ENCODE peak calls at places on chromosomes 16 and 17, in four cellular contexts. K is HCEC 1CT, Y is fibroblast of lung, R is NCI-H1092. A is an unnamed sample.

GRCh38 chr16:23650674-23651073 is 9.4 kb downstream of the DCTN5 start:
- DNase-seq in Y (no peak), R (no peak), K (no peak), A (peak)

GRCh38 chr16:26856791-26857190 is 209.9 kb upstream of the C16orf82 start:
- DNase-seq in Y (no peak), R (no peak), K (no peak), A (no peak)

GRCh38 chr16:10979717-10980601 is 35.6 kb downstream of the CLEC16A start:
- DNase-seq in K (no peak), Y (no peak), R (no peak), A (no peak)

GRCh38 chr16:6112700-6113099 is 1015.1 kb upstream of the EEF2KMT start:
- DNase-seq in K (no peak), R (no peak), Y (no peak), A (no peak)

GRCh38 chr17:28841901-28842281 is 699 bp downstream of the FAM222B start:
- DNase-seq in Y (no peak), R (no peak), K (no peak), A (peak)

GRCh38 chr16:2752850-2753522 is 548 bp downstream of the SRRM2 start:
- DNase-seq in Y (peak), R (peak), K (peak), A (no peak)

GRCh38 chr17:31309525-31309924 is 4.3 kb downstream of the EVI2B start:
- DNase-seq in R (no peak), Y (no peak), K (no peak), A (no peak)

GRCh38 chr16:16120382-16121184 is 102.7 kb downstream of the ABCC6 start:
- DNase-seq in K (no peak), Y (peak), R (peak), A (peak)

GRCh38 chr16:89322381-89323119 is 105.0 kb downstream of the ZNF778 start:
- DNase-seq in K (peak), R (peak), Y (peak), A (peak)

GRCh38 chr16:72467157-72467759 is 295.3 kb upstream of the PMFBP1 start:
- DNase-seq in R (peak), K (peak), Y (peak), A (peak)

GRCh38 chr17:78313735-78314648 is 45.9 kb downstream of the SOCS3 start:
- DNase-seq in R (peak), Y (peak), K (peak), A (peak)

GRCh38 chr16:74652249-74652648 is 14.4 kb downstream of the RFWD3 start:
- DNase-seq in R (no peak), Y (no peak), K (no peak), A (no peak)

GRCh38 chr17:2924211-2924610 is 128.0 kb downstream of the RAP1GAP2 start:
- DNase-seq in R (no peak), Y (peak), K (no peak), A (no peak)

GRCh38 chr16:89261691-89262563 is 44.4 kb downstream of the ZNF778 start:
- DNase-seq in R (no peak), Y (peak), K (no peak), A (no peak)

GRCh38 chr17:39962642-39963220 is at the start of gene GSDMA:
- DNase-seq in K (no peak), R (no peak), Y (no peak), A (no peak)

GRCh38 chr16:11497329-11497805 is 89.4 kb downstream of the LITAF start:
- DNase-seq in K (peak), Y (peak), R (peak), A (peak)

GRCh38 chr17:72388765-72389473 is 268.1 kb downstream of the SOX9 start:
- DNase-seq in Y (peak), K (peak), R (no peak), A (no peak)

GRCh38 chr16:22008215-22009142 is 568 bp downstream of the MOSMO start:
- DNase-seq in Y (no peak), R (no peak), K (no peak), A (no peak)

GRCh38 chr16:69187891-69188451 is 1.0 kb downstream of the SNTB2 start:
- DNase-seq in Y (peak), R (peak), K (peak), A (peak)

GRCh38 chr17:51228177-51228576 is 31.7 kb downstream of the MBTD1 start:
- DNase-seq in K (peak), Y (peak), R (no peak), A (no peak)

GRCh38 chr17:27408891-27409290 is 47.4 kb upstream of the KSR1 start:
- DNase-seq in Y (peak), K (peak), R (no peak), A (peak)

GRCh38 chr16:69620564-69620963 is 54.8 kb downstream of the NFAT5 start:
- DNase-seq in K (peak), R (no peak), Y (peak), A (no peak)

GRCh38 chr17:82103588-82104451 is 5.8 kb upstream of the FASN start:
- DNase-seq in K (no peak), Y (peak), R (no peak), A (no peak)

GRCh38 chr17:27565874-27566672 is 64.9 kb upstream of the LGALS9 start:
- DNase-seq in Y (no peak), K (no peak), R (no peak), A (peak)

GRCh38 chr17:10802487-10803284 is 1.2 kb downstream of the TMEM238L start:
- DNase-seq in R (no peak), K (no peak), Y (no peak), A (no peak)

GRCh38 chr17:45311762-45312476 is 4.9 kb downstream of the MAP3K14 start:
- DNase-seq in R (no peak), Y (no peak), K (no peak), A (no peak)

GRCh38 chr17:33218657-33219298 is 74.3 kb downstream of the ASIC2 start:
- DNase-seq in Y (peak), R (no peak), K (no peak), A (no peak)

GRCh38 chr17:41895617-41896016 is 23.1 kb downstream of the ACLY start:
- DNase-seq in Y (peak), R (no peak), K (no peak), A (no peak)

A was measured in endothelial cell of umbilical vein.